ENCODE peak calls at places on chromosomes 6 and 20, in five cellular contexts. S is left ventricle myocardium inferior, T is osteocyte, A is WTC11, W is cardiac fibroblast. X is an unnamed sample.

GRCh38 chr20:33210371-33210770 is 6.8 kb upstream of the BPIFA3 start:
- DNase-seq in T (no peak), S (no peak), W (no peak), A (no peak), X (no peak)

GRCh38 chr6:169803816-169804340 is 52.5 kb downstream of the ERMARD start:
- DNase-seq in S (no peak), T (no peak), W (no peak), A (no peak), X (peak)

GRCh38 chr6:11217360-11218076 is 14.9 kb downstream of the NEDD9 start:
- DNase-seq in S (no peak), T (no peak), A (no peak), W (no peak), X (no peak)

GRCh38 chr20:47315339-47315662 is 41.2 kb downstream of the ZMYND8 start:
- DNase-seq in T (no peak), A (no peak), S (no peak), W (peak), X (no peak)

GRCh38 chr6:53359843-53360834 is 11.4 kb upstream of the ELOVL5 start:
- DNase-seq in W (no peak), A (no peak), S (no peak), T (no peak), X (no peak)

GRCh38 chr20:25389381-25389857 is 1.2 kb downstream of the ABHD12 start:
- DNase-seq in S (no peak), A (no peak), W (peak), T (no peak), X (no peak)

GRCh38 chr6:84119277-84119676 is 85.7 kb downstream of the MRAP2 start:
- DNase-seq in W (no peak), S (no peak), T (no peak), A (no peak), X (no peak)

GRCh38 chr6:149329529-149329928 is 12.0 kb downstream of the TAB2 start:
- DNase-seq in S (no peak), T (no peak), A (no peak), W (no peak), X (no peak)

GRCh38 chr6:125728739-125729138 is 20.7 kb upstream of the HEY2 start:
- DNase-seq in W (peak), T (no peak), S (no peak), A (no peak), X (no peak)

GRCh38 chr20:59781236-59781635 is 152.2 kb downstream of the SYCP2 start:
- DNase-seq in T (peak), W (no peak), S (no peak), A (no peak), X (peak)

GRCh38 chr20:24653306-24653705 is 183.9 kb downstream of the SYNDIG1 start:
- DNase-seq in W (no peak), T (no peak), A (no peak), S (no peak), X (no peak)

GRCh38 chr6:33477864-33478263 is 23.5 kb downstream of the ZBTB9 start:
- DNase-seq in S (no peak), A (no peak), W (no peak), T (no peak), X (no peak)

X was measured in esophagus muscularis mucosa.